ENCODE peak calls at places on chromosomes 4 and X, in nine cellular contexts. W is DND-41; H is GM13976; A is progenitor cell of endocrine pancreas; E is anterior cingulate cortex; Y is esophagus squamous epithelium; P is stimulated activated CD4-positive, alpha-beta T cell treated with anti-CD3 and anti-CD28 coated beads, Interleukin-4, amount 100 ng/mL, for 4 hours; C is heart right ventricle; S is activated effector memory CD4-positive, alpha-beta T cell treated with anti-CD3 and anti-CD28 coated beads, Interleukin-2, amount 50 U/mL, for 16 hours. I is an unnamed sample.
A peak's percentile ranks its signal among the peaks of the same experiment; 100 is the strongest.

GRCh38 chrX:6226053-6226645 is 2.5 kb downstream of the NLGN4X start:
- DNase-seq in S (no peak), E (peak; percentile 11), P (no peak), C (no peak), Y (no peak), W (peak; percentile 72), H (peak; percentile 17), A (peak; percentile 33), I (peak; percentile 9)

GRCh38 chr4:47855350-47855749 is 17.5 kb upstream of the CORIN start:
- DNase-seq in E (no peak), C (no peak), S (no peak), H (no peak), P (no peak), Y (no peak), A (no peak), W (no peak), I (no peak)

GRCh38 chrX:144896323-144896722 is 351.0 kb upstream of the SPANXN1 start:
- DNase-seq in H (peak; percentile 2), S (no peak), Y (no peak), W (no peak), P (no peak), C (no peak), E (no peak), A (no peak), I (no peak)

GRCh38 chr4:105186701-105187158 is 40.1 kb downstream of the TET2 start:
- DNase-seq in S (no peak), H (no peak), E (no peak), P (no peak), A (no peak), W (no peak), Y (no peak), C (peak; percentile 10), I (no peak)

GRCh38 chr4:152437561-152437960 is 98.3 kb downstream of the FBXW7 start:
- DNase-seq in S (no peak), W (no peak), P (no peak), Y (no peak), A (no peak), C (no peak), E (no peak), H (no peak), I (no peak)

GRCh38 chr4:184612089-184612488 is 37.2 kb downstream of the CASP3 start:
- DNase-seq in H (no peak), S (no peak), A (no peak), C (no peak), Y (no peak), P (no peak), W (no peak), E (no peak), I (no peak)

GRCh38 chr4:166252487-166253402 is 379.7 kb downstream of the TLL1 start:
- DNase-seq in H (no peak), E (no peak), A (no peak), P (no peak), S (no peak), C (no peak), W (no peak), Y (no peak), I (no peak)

GRCh38 chr4:184345573-184345922 is 127.9 kb upstream of the ENPP6 start:
- DNase-seq in S (no peak), E (no peak), A (no peak), W (no peak), P (no peak), Y (no peak), H (no peak), C (peak; percentile 54), I (no peak)

GRCh38 chr4:3766791-3767561 is 791 bp downstream of the ADRA2C start:
- DNase-seq in E (no peak), Y (no peak), S (no peak), W (no peak), C (no peak), A (no peak), P (no peak), H (no peak), I (no peak)

GRCh38 chr4:138192113-138192512 is 50.0 kb downstream of the SLC7A11 start:
- DNase-seq in C (no peak), W (no peak), A (no peak), H (no peak), S (no peak), E (no peak), Y (no peak), P (no peak), I (no peak)

GRCh38 chr4:95537967-95538485 is 10.7 kb downstream of the UNC5C start:
- DNase-seq in H (no peak), P (no peak), E (no peak), S (no peak), C (no peak), W (no peak), A (no peak), Y (no peak), I (no peak)

GRCh38 chr4:6235901-6236625 is 33.6 kb upstream of the WFS1 start:
- DNase-seq in Y (no peak), S (no peak), W (no peak), H (no peak), C (no peak), E (no peak), P (no peak), A (no peak), I (no peak)

GRCh38 chr4:35511851-35512250 is 732.5 kb downstream of the ARAP2 start:
- DNase-seq in W (no peak), H (no peak), P (no peak), Y (no peak), E (no peak), S (no peak), A (no peak), C (no peak), I (no peak)

GRCh38 chrX:40816906-40817305 is 81.6 kb upstream of the MED14 start:
- DNase-seq in S (no peak), C (no peak), A (no peak), H (no peak), Y (no peak), W (no peak), E (no peak), P (no peak), I (no peak)